ENCODE peak calls at places on chromosome 2, in four cellular contexts. J, C, D and G are unnamed samples.
A peak's percentile ranks its signal among the peaks of the same experiment; 100 is the strongest.

GRCh38 chr2:55231546-55232083 is 478 bp downstream of the CLHC1 start:
- DNase-seq in J (no peak), C (peak; percentile 3), D (no peak), G (no peak)

GRCh38 chr2:82790277-82791021 is 1668.6 kb downstream of the SUCLG1 start:
- DNase-seq in D (no peak), C (no peak), J (peak; percentile 93), G (peak; percentile 36)

GRCh38 chr2:186543561-186544131 is 46.2 kb upstream of the ITGAV start:
- DNase-seq in J (peak; percentile 28), D (no peak), C (no peak), G (no peak)

GRCh38 chr2:220887880-220888279 is 684.2 kb downstream of the EPHA4 start:
- DNase-seq in J (no peak), C (no peak), D (no peak), G (no peak)

GRCh38 chr2:37643102-37644078 is 28.1 kb downstream of the CDC42EP3 start:
- DNase-seq in J (peak; percentile 60), D (no peak), C (no peak), G (peak; percentile 43)

GRCh38 chr2:120013569-120014223 is 819 bp downstream of the EPB41L5 start:
- DNase-seq in C (peak; percentile 38), J (peak; percentile 40), D (no peak), G (peak; percentile 29)

GRCh38 chr2:148493822-148494563 is 150.6 kb upstream of the EPC2 start:
- DNase-seq in C (no peak), J (no peak), D (no peak), G (no peak)

GRCh38 chr2:219661197-219661954 is 33.9 kb downstream of the SLC4A3 start:
- DNase-seq in D (no peak), C (no peak), J (no peak), G (no peak)

GRCh38 chr2:47819834-47820233 is 36.9 kb downstream of the MSH6 start:
- DNase-seq in C (no peak), J (no peak), D (no peak), G (no peak)

GRCh38 chr2:130336877-130337734 is 5.6 kb upstream of the IMP4 start:
- DNase-seq in D (peak; percentile 88), C (peak; percentile 67), J (peak; percentile 94), G (peak; percentile 56)

GRCh38 chr2:188789951-188790350 is 184.2 kb upstream of the COL3A1 start:
- DNase-seq in D (no peak), J (no peak), C (no peak), G (no peak)

GRCh38 chr2:62307469-62308389 is 111.8 kb downstream of the B3GNT2 start:
- DNase-seq in D (no peak), J (no peak), C (no peak), G (no peak)

GRCh38 chr2:6913415-6914157 is 3.6 kb upstream of the RNF144A start:
- DNase-seq in C (no peak), D (no peak), J (no peak), G (no peak)

GRCh38 chr2:70907130-70907756 is 28.5 kb upstream of the ATP6V1B1 start:
- DNase-seq in C (no peak), J (no peak), D (no peak), G (no peak)